ENCODE peak calls at places on chromosomes 5 and 9, in four cellular contexts. B, K, V and O are unnamed samples.

GRCh38 chr5:177311361-177311722 is 356 bp downstream of the MXD3 start:
- DNase-seq in B (no peak), K (no peak), V (no peak), O (no peak)

GRCh38 chr9:82810902-82811301 is 252.0 kb downstream of the RASEF start:
- DNase-seq in B (no peak), K (no peak), V (no peak), O (no peak)

GRCh38 chr9:5554254-5554653 is 43.9 kb downstream of the PDCD1LG2 start:
- DNase-seq in B (no peak), K (no peak), V (peak), O (no peak)

GRCh38 chr5:24094081-24094480 is 550.7 kb downstream of the CDH10 start:
- DNase-seq in B (no peak), K (no peak), V (no peak), O (no peak)

GRCh38 chr5:123701511-123702200 is 189.7 kb downstream of the CSNK1G3 start:
- DNase-seq in B (no peak), K (no peak), V (no peak), O (no peak)

GRCh38 chr5:69372394-69372793 is 2.8 kb downstream of the RAD17 start:
- DNase-seq in B (no peak), K (no peak), V (no peak), O (no peak)

GRCh38 chr5:131005963-131006684 is 158.9 kb downstream of the HINT1 start:
- DNase-seq in B (peak), K (no peak), V (no peak), O (no peak)

GRCh38 chr5:97554992-97555981 is 372.2 kb upstream of the RIOK2 start:
- DNase-seq in B (no peak), K (no peak), V (no peak), O (no peak)

GRCh38 chr5:34863947-34864346 is 25.0 kb downstream of the TTC23L start:
- DNase-seq in B (no peak), K (no peak), V (no peak), O (no peak)

GRCh38 chr9:113573303-113573958 is 109.9 kb downstream of the RGS3 start:
- DNase-seq in B (no peak), K (no peak), V (no peak), O (no peak)

GRCh38 chr5:8912106-8912505 is 633.8 kb downstream of the SEMA5A start:
- DNase-seq in B (no peak), K (no peak), V (no peak), O (no peak)

GRCh38 chr5:73378070-73378469 is 70.5 kb downstream of the FOXD1 start:
- DNase-seq in B (no peak), K (no peak), V (no peak), O (peak)

GRCh38 chr9:81052846-81053245 is 636.5 kb downstream of the TLE1 start:
- DNase-seq in B (no peak), K (no peak), V (no peak), O (no peak)

GRCh38 chr5:175682664-175683063 is 24.8 kb downstream of the HRH2 start:
- DNase-seq in B (no peak), K (no peak), V (no peak), O (no peak)

GRCh38 chr9:33255471-33255870 is 9.0 kb downstream of the BAG1 start:
- DNase-seq in B (no peak), K (no peak), V (no peak), O (no peak)

GRCh38 chr9:32384364-32385134 is at the start of gene ACO1:
- DNase-seq in B (peak), K (peak), V (peak), O (peak)

GRCh38 chr9:38068616-38068865 is 486 bp downstream of the SHB start:
- DNase-seq in B (no peak), K (peak), V (no peak), O (peak)

GRCh38 chr9:6845881-6846280 is 88.1 kb downstream of the KDM4C start:
- DNase-seq in B (peak), K (no peak), V (no peak), O (no peak)

GRCh38 chr5:176532795-176533194 is 4.4 kb downstream of the RNF44 start:
- DNase-seq in B (no peak), K (no peak), V (no peak), O (no peak)

GRCh38 chr5:73228052-73228451 is 55.1 kb downstream of the TMEM174 start:
- DNase-seq in B (no peak), K (no peak), V (no peak), O (no peak)

GRCh38 chr5:56815657-56816545 is 552 bp downstream of the MAP3K1 start:
- DNase-seq in B (no peak), K (peak), V (no peak), O (no peak)

GRCh38 chr9:114308361-114308950 is 14.4 kb upstream of the ORM1 start:
- DNase-seq in B (no peak), K (no peak), V (no peak), O (no peak)

GRCh38 chr9:123375725-123376132 is 19.7 kb downstream of the CRB2 start:
- DNase-seq in B (peak), K (peak), V (no peak), O (peak)

GRCh38 chr9:15187589-15187988 is 119.4 kb downstream of the TTC39B start:
- DNase-seq in B (no peak), K (no peak), V (no peak), O (no peak)

GRCh38 chr5:609506-609905 is 2.6 kb upstream of the CEP72 start:
- DNase-seq in B (no peak), K (no peak), V (no peak), O (no peak)

GRCh38 chr9:128193469-128194096 is 2.2 kb upstream of the CIZ1 start:
- DNase-seq in B (no peak), K (no peak), V (no peak), O (no peak)

GRCh38 chr5:180284161-180284560 is 7.7 kb downstream of the MAPK9 start:
- DNase-seq in B (no peak), K (no peak), V (no peak), O (no peak)

GRCh38 chr5:176654856-176655255 is 7.6 kb downstream of the TSPAN17 start:
- DNase-seq in B (no peak), K (no peak), V (no peak), O (no peak)

GRCh38 chr5:56147679-56148230 is 85.4 kb downstream of the ANKRD55 start:
- DNase-seq in B (no peak), K (no peak), V (no peak), O (no peak)

GRCh38 chr5:127022846-127023245 is 7.5 kb downstream of the MARCHF3 start:
- DNase-seq in B (peak), K (no peak), V (no peak), O (no peak)

GRCh38 chr5:134224905-134225779 is 731 bp downstream of the PPP2CA start:
- DNase-seq in B (peak), K (peak), V (no peak), O (peak)

GRCh38 chr5:143576721-143577484 is 173.4 kb upstream of the NR3C1 start:
- DNase-seq in B (no peak), K (no peak), V (no peak), O (no peak)

GRCh38 chr5:128674837-128675446 is 136.9 kb upstream of the FBN2 start:
- DNase-seq in B (peak), K (peak), V (no peak), O (peak)

GRCh38 chr9:104981543-104982129 is 53.7 kb upstream of the ABCA1 start:
- DNase-seq in B (no peak), K (no peak), V (no peak), O (no peak)

GRCh38 chr5:93596310-93596675 is 13.3 kb downstream of the NR2F1 start:
- DNase-seq in B (no peak), K (no peak), V (no peak), O (no peak)

DNA sequence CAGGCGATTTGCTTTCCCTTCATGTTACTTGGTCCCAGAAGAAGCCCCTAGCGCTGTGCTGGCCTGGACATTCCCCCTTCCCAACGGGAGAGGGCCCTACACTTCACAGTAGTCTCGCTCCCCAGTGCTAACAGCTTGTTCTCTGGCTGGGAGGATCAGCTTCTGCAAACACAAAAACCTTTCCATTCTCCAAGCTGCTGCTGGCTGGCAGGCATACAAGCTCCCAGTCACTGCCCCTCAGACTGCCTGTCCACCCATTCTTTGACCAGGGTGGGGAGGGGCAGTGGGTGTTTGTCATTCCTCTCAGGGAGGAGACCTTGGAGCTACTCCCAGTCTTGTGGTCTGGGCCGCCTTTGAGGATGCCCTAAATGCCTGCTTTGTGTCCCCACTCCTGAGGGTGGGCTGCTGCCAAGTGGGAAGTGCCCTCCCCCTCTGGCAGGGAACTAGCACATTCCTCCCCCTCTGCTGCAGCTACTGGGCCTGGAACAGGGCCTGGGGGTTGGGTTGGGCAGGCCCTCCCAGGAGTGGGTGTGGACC is 20.8 kb downstream of the ENHO start:
- DNase-seq in B (peak), K (no peak), V (no peak), O (no peak)
- TF ChIP-seq FOXK2 in B (no peak), K (no peak), V (no peak), O (no peak)

GRCh38 chr9:8552732-8553131 is 753.2 kb upstream of the DMAC1 start:
- DNase-seq in B (no peak), K (no peak), V (no peak), O (no peak)
- TF ChIP-seq FOXK2 in B (no peak), K (no peak), V (no peak), O (no peak)

GRCh38 chr9:35755071-35755470 is 995 bp upstream of the MSMP start:
- DNase-seq in B (no peak), K (no peak), V (no peak), O (no peak)

GRCh38 chr9:35756275-35756742 is 2.2 kb upstream of the MSMP start:
- DNase-seq in B (no peak), K (no peak), V (no peak), O (no peak)

GRCh38 chr9:35757527-35758275 is 3.6 kb upstream of the MSMP start:
- DNase-seq in B (peak), K (no peak), V (no peak), O (no peak)

GRCh38 chr9:35758475-35759050 is 4.5 kb upstream of the MSMP start:
- DNase-seq in B (no peak), K (no peak), V (no peak), O (no peak)

DNA sequence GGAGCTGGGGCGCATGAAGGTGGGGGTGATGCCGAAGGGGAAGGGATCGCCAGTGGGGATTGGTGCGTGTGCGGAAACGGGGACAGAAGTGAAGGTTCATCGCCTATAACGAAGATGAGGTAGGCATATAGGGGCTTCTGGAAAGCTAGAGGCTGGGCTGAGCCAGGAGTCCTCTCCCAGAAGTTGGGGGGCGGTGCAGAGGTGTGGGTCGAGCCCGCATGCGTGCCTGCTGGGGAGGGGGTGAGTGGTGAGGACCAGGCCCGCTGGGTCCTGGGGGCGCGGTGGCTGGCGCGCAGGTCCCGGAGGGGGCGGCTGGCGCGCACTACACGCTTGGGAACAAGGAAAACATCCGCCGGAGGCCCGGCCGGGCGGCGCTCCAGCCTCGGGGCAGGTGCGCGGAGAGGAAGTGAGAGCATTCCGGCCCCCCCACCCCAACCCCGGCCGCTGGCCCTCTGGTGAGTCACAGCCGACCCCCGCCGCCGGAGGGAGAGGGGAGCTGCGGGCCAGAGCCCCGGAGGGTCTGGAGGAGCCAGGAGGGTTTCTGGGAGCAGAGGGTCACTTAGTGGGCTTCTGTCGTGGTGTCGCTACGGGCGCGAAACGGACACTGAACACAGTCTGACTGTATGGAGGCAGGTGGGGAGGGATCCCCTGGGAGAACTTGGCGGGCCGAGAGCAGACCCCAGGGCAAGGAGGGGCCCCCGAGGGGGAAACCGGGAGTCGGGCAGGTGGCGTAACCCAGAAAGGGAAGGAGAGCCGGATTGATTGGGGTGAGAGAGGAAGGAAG is 2.9 kb upstream of the MSMP start:
- DNase-seq in B (peak), K (peak), V (no peak), O (no peak)
- TF ChIP-seq FOXK2 in B (no peak), K (peak), V (no peak), O (no peak)

GRCh38 chr9:133653638-133654037 is 17.5 kb downstream of the DBH start:
- DNase-seq in B (no peak), K (no peak), V (no peak), O (no peak)
- TF ChIP-seq FOXK2 in B (no peak), K (no peak), V (no peak), O (no peak)

GRCh38 chr9:136133191-136133958 is 14.7 kb upstream of the TMEM250 start:
- DNase-seq in B (no peak), K (peak), V (no peak), O (peak)

GRCh38 chr9:136135326-136136126 is 16.9 kb upstream of the TMEM250 start:
- DNase-seq in B (no peak), K (no peak), V (no peak), O (no peak)

GRCh38 chr9:136131629-136132499 is 13.2 kb upstream of the TMEM250 start:
- DNase-seq in B (no peak), K (no peak), V (no peak), O (no peak)

GRCh38 chr9:136133959-136134484 is 15.3 kb upstream of the TMEM250 start:
- DNase-seq in B (no peak), K (no peak), V (no peak), O (no peak)

DNA sequence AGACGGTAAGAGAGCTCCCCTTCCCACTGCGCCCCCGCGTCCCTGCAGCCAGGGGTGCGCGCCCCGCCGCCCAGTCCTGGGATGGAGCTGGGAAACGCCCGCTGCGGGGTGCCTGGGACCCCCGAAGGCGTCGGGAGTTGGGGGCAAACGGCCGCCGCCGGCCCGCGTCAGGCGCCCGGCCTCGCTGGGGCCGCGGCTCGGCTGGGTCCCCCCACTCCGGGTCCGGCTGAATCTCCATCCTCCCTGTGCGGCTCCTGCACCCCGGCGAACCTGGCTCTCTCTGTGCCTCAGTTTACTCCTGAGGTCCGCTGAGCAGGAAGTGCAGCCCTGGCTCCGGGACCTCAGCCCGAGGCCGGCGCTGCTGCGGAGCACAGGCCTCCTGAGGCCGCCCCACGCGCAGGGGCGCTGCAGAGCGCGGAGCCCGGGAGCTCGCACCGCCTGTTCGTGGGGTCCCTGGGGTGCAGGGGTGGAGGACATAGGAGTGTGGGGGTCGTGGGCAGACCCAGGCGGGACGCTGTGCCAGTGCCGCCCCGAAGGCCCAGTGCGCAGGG is 13.9 kb upstream of the TMEM250 start:
- DNase-seq in B (no peak), K (no peak), V (no peak), O (no peak)
- TF ChIP-seq FOXK2 in B (no peak), K (no peak), V (no peak), O (no peak)

GRCh38 chr5:19018822-19019221 is 969.2 kb downstream of the CDH18 start:
- DNase-seq in B (no peak), K (no peak), V (no peak), O (peak)
- TF ChIP-seq FOXK2 in B (no peak), K (no peak), V (no peak), O (no peak)

DNA sequence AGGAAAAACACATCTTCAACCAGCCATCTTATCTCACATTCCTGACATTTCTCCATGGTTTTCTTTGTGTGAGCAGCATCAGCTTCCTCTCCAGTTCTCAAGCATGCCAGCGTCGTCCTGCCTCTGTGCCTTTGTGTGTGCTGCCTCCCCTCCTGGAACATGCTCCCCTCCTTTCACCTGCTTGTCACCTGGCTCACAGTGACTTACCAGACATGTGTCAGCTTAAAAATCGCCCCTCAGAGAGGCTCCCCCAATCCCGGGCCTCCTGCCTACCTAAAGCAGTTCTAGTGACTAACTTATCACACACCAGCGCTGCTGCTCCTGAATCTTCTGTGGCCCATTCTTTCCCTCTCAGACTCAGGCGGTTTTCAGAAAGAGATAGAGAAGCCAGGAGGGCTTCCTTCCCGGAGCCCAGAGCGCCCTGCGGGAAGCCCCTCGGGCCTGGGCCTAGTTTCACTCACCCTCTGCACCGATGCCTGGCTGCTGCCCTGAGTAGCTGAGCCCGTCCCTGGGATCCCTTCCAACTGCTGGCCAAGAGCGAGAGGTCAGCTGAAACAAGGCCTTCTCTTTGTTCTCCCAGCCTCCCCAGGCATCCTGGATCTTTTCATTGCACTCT is 51.1 kb upstream of the MVB12B start:
- DNase-seq in B (no peak), K (no peak), V (no peak), O (no peak)
- TF ChIP-seq FOXK2 in B (no peak), K (no peak), V (no peak), O (no peak)

GRCh38 chr5:53313131-53313530 is 167.3 kb upstream of the FST start:
- DNase-seq in B (no peak), K (no peak), V (no peak), O (no peak)
- TF ChIP-seq FOXK2 in B (no peak), K (no peak), V (no peak), O (no peak)

GRCh38 chr5:40833712-40834229 is 1.3 kb downstream of the RPL37 start:
- DNase-seq in B (no peak), K (no peak), V (no peak), O (no peak)

GRCh38 chr5:40832345-40832744 is 2.7 kb downstream of the RPL37 start:
- DNase-seq in B (no peak), K (no peak), V (no peak), O (no peak)

GRCh38 chr5:40829748-40830305 is 5.2 kb downstream of the RPL37 start:
- DNase-seq in B (no peak), K (no peak), V (no peak), O (no peak)

GRCh38 chr5:40828690-40829661 is 6.0 kb downstream of the RPL37 start:
- DNase-seq in B (no peak), K (no peak), V (no peak), O (no peak)

DNA sequence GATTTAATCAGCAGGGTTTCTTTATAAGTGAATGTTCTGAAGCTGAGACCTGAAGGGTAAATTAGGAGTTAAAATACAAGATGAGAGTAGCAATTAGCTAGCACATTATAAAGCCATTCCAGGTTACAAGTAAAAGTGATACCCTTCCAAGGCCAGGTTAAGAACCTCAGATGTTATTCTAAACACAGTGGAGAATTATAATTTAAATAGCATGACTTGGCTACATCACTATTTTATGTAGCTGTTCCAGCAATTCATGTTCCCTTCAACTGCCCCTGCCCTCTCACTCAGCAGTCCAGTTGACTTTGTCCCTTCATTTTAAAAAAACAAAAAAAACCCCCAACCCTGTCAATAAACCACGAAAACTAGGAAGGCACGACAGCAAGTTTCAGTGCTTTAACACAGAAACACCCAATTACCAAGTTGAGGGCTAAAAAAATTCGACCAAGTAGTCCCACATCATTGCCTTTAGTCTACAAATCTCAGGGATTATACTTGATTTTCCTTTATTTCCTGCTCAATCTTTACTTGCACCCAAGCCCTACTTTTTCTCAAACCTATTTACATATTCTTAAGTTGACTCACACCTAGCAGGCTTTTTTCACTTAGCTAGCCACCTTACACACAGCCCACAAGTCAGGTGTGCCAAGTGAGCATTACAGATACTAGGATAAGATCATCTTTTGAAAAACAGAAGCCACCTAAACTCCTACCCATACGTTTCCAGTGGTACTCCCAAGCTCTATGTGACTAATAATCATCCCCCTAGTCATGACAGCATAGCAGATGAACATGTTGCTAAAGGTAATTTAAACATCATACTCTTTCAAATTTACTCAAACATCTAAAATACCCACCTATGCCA is 3.4 kb downstream of the RPL37 start:
- DNase-seq in B (no peak), K (no peak), V (no peak), O (no peak)
- TF ChIP-seq FOXK2 in B (no peak), K (no peak), V (no peak), O (no peak)